ENCODE peak calls at places on chromosomes 12 and 14, in nine cellular contexts. One of them, this sample, is unnamed. For H3K9me3, the result is how much of the 10 kb centered on the place peaks cover.

GRCh38 chr12:56387152-56387551 is 24.5 kb upstream of the APOF start:
- DNase-seq in K562: no peak
- DNase-seq in body of pancreas: no peak
- DNase-seq in IMR-90: peak
- DNase-seq in hepatocyte: no peak
- DNase-seq in PC-9: no peak
- DNase-seq in mammary epithelial cell: no peak
- DNase-seq in CD8-positive, alpha-beta memory T cell: no peak
- DNase-seq in cardiac muscle cell: peak
- DNase-seq in this sample: no peak

GRCh38 chr12:118432812-118433540 is 56.6 kb downstream of the SUDS3 start:
- DNase-seq in K562: no peak
- DNase-seq in body of pancreas: no peak
- DNase-seq in IMR-90: peak
- DNase-seq in hepatocyte: peak
- DNase-seq in PC-9: no peak
- DNase-seq in mammary epithelial cell: no peak
- DNase-seq in CD8-positive, alpha-beta memory T cell: no peak
- DNase-seq in cardiac muscle cell: no peak
- DNase-seq in this sample: no peak

GRCh38 chr14:76904100-76904739 is 78.0 kb downstream of the LRRC74A start:
- DNase-seq in K562: no peak
- DNase-seq in body of pancreas: peak
- DNase-seq in IMR-90: peak
- DNase-seq in hepatocyte: peak
- DNase-seq in PC-9: peak
- DNase-seq in mammary epithelial cell: peak
- DNase-seq in CD8-positive, alpha-beta memory T cell: no peak
- DNase-seq in cardiac muscle cell: peak
- DNase-seq in this sample: no peak

GRCh38 chr14:22412936-22413411 is 176.1 kb downstream of the DAD1 start:
- DNase-seq in K562: no peak
- DNase-seq in body of pancreas: no peak
- DNase-seq in IMR-90: no peak
- DNase-seq in hepatocyte: no peak
- DNase-seq in PC-9: no peak
- DNase-seq in mammary epithelial cell: no peak
- DNase-seq in CD8-positive, alpha-beta memory T cell: no peak
- DNase-seq in cardiac muscle cell: peak
- DNase-seq in this sample: no peak

GRCh38 chr12:95349291-95349690 is 124.7 kb upstream of the METAP2 start:
- DNase-seq in K562: no peak
- DNase-seq in body of pancreas: no peak
- DNase-seq in IMR-90: no peak
- DNase-seq in hepatocyte: no peak
- DNase-seq in PC-9: no peak
- DNase-seq in mammary epithelial cell: no peak
- DNase-seq in CD8-positive, alpha-beta memory T cell: no peak
- DNase-seq in cardiac muscle cell: no peak
- DNase-seq in this sample: no peak

GRCh38 chr12:3128498-3129293 is 51.5 kb downstream of the TSPAN9 start:
- DNase-seq in K562: no peak
- DNase-seq in body of pancreas: no peak
- DNase-seq in IMR-90: no peak
- DNase-seq in hepatocyte: no peak
- DNase-seq in PC-9: no peak
- DNase-seq in mammary epithelial cell: no peak
- DNase-seq in CD8-positive, alpha-beta memory T cell: no peak
- DNase-seq in cardiac muscle cell: no peak
- DNase-seq in this sample: no peak

GRCh38 chr12:95118788-95119179 is 45.4 kb upstream of the NR2C1 start:
- DNase-seq in K562: no peak
- DNase-seq in body of pancreas: no peak
- DNase-seq in IMR-90: peak
- DNase-seq in hepatocyte: no peak
- DNase-seq in PC-9: no peak
- DNase-seq in mammary epithelial cell: no peak
- DNase-seq in CD8-positive, alpha-beta memory T cell: no peak
- DNase-seq in cardiac muscle cell: no peak
- DNase-seq in this sample: no peak

GRCh38 chr12:6958609-6959375 is 7.6 kb downstream of the PTPN6 start:
- DNase-seq in K562: no peak
- DNase-seq in body of pancreas: no peak
- DNase-seq in IMR-90: no peak
- DNase-seq in hepatocyte: no peak
- DNase-seq in PC-9: no peak
- DNase-seq in mammary epithelial cell: no peak
- DNase-seq in CD8-positive, alpha-beta memory T cell: peak
- DNase-seq in cardiac muscle cell: no peak
- DNase-seq in this sample: peak

GRCh38 chr14:67461341-67461985 is 27.1 kb downstream of the TMEM229B start:
- DNase-seq in K562: no peak
- DNase-seq in body of pancreas: peak
- DNase-seq in IMR-90: peak
- DNase-seq in hepatocyte: no peak
- DNase-seq in PC-9: peak
- DNase-seq in mammary epithelial cell: peak
- DNase-seq in CD8-positive, alpha-beta memory T cell: no peak
- DNase-seq in cardiac muscle cell: peak
- DNase-seq in this sample: no peak

GRCh38 chr12:2298556-2299195 is 245.9 kb downstream of the CACNA1C start:
- DNase-seq in K562: no peak
- DNase-seq in body of pancreas: no peak
- DNase-seq in IMR-90: no peak
- DNase-seq in hepatocyte: no peak
- DNase-seq in PC-9: no peak
- DNase-seq in mammary epithelial cell: no peak
- DNase-seq in CD8-positive, alpha-beta memory T cell: no peak
- DNase-seq in cardiac muscle cell: no peak
- DNase-seq in this sample: no peak

GRCh38 chr12:5003025-5003666 is 40.5 kb upstream of the KCNA5 start:
- DNase-seq in K562: peak
- DNase-seq in body of pancreas: peak
- DNase-seq in IMR-90: peak
- DNase-seq in hepatocyte: peak
- DNase-seq in PC-9: peak
- DNase-seq in mammary epithelial cell: peak
- DNase-seq in CD8-positive, alpha-beta memory T cell: peak
- DNase-seq in cardiac muscle cell: peak
- DNase-seq in this sample: no peak

GRCh38 chr12:113403435-113404415 is at the start of gene SDS:
- DNase-seq in K562: peak
- DNase-seq in body of pancreas: peak
- DNase-seq in IMR-90: peak
- DNase-seq in hepatocyte: peak
- DNase-seq in PC-9: no peak
- DNase-seq in mammary epithelial cell: no peak
- DNase-seq in CD8-positive, alpha-beta memory T cell: no peak
- DNase-seq in cardiac muscle cell: peak
- DNase-seq in this sample: no peak

GRCh38 chr12:106303202-106303820 is 778 bp downstream of the TCP11L2 start:
- DNase-seq in K562: peak
- DNase-seq in body of pancreas: peak
- DNase-seq in IMR-90: peak
- DNase-seq in hepatocyte: peak
- DNase-seq in PC-9: peak
- DNase-seq in mammary epithelial cell: peak
- DNase-seq in CD8-positive, alpha-beta memory T cell: peak
- DNase-seq in cardiac muscle cell: peak
- DNase-seq in this sample: peak

GRCh38 chr14:52078093-52078492 is 9.2 kb upstream of the NID2 start:
- DNase-seq in K562: no peak
- DNase-seq in body of pancreas: no peak
- DNase-seq in IMR-90: peak
- DNase-seq in hepatocyte: no peak
- DNase-seq in PC-9: peak
- DNase-seq in mammary epithelial cell: peak
- DNase-seq in CD8-positive, alpha-beta memory T cell: no peak
- DNase-seq in cardiac muscle cell: peak
- DNase-seq in this sample: no peak

GRCh38 chr12:110765144-110765543 is 22.5 kb upstream of the PPP1CC start:
- DNase-seq in K562: no peak
- DNase-seq in body of pancreas: no peak
- DNase-seq in IMR-90: no peak
- DNase-seq in hepatocyte: no peak
- DNase-seq in PC-9: no peak
- DNase-seq in mammary epithelial cell: no peak
- DNase-seq in CD8-positive, alpha-beta memory T cell: no peak
- DNase-seq in cardiac muscle cell: no peak
- DNase-seq in this sample: no peak

GRCh38 chr14:105173901-105174894 is 5.6 kb upstream of the JAG2 start:
- DNase-seq in K562: no peak
- DNase-seq in body of pancreas: no peak
- DNase-seq in IMR-90: no peak
- DNase-seq in hepatocyte: no peak
- DNase-seq in PC-9: no peak
- DNase-seq in mammary epithelial cell: no peak
- DNase-seq in CD8-positive, alpha-beta memory T cell: peak
- DNase-seq in cardiac muscle cell: no peak
- DNase-seq in this sample: peak

DNA sequence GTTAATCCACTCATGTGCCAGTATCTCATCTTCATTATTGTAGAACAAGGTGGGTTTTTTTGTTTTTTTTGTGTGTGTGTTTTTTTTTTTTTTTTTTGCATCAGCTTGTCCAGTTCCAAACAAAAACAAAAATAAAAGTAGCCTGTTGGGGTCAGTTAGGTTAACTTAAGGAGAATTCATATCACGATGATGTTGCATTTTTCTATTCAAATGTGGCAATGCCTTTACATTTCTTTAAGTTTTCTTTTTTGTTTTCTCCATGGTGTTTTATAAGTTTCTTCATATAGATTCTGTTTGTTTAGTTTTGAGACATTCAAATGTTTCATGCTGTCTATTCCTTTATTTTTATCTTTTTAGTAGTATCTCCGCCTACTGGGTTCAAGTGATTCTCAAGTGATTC is 16.2 kb upstream of the CATSPERB start:
- DNase-seq in K562: no peak
- DNase-seq in body of pancreas: no peak
- DNase-seq in IMR-90: no peak
- DNase-seq in hepatocyte: no peak
- DNase-seq in PC-9: no peak
- DNase-seq in mammary epithelial cell: no peak
- DNase-seq in CD8-positive, alpha-beta memory T cell: no peak
- DNase-seq in cardiac muscle cell: no peak
- DNase-seq in this sample: no peak
- H3K9me3 ChIP-seq in K562: under half
- H3K9me3 ChIP-seq in body of pancreas: under half
- H3K9me3 ChIP-seq in IMR-90: under half
- H3K9me3 ChIP-seq in hepatocyte: under half
- H3K9me3 ChIP-seq in PC-9: under half
- H3K9me3 ChIP-seq in mammary epithelial cell: under half
- H3K9me3 ChIP-seq in CD8-positive, alpha-beta memory T cell: under half
- H3K9me3 ChIP-seq in cardiac muscle cell: under half
- H3K9me3 ChIP-seq in this sample: under half

DNA sequence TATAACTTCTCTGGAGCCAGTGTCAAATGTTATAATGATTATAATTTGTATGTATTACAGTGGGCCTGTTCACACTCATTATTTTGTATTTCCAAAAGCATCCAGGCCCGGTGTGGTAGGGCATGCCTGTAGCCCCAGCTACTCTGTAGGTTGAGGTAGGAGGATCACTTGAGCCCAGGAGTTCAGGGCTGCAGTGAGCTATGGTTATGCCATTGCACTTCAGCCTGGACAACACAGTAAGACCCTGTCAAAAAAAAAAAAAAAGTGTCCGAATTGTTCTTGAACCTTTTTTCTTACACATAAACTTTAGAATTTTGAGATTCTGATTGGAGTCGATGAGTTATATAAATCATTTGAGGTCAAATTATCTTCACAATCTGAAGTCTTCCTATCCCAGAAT is 1.0 kb downstream of the ZNF84 start:
- DNase-seq in K562: no peak
- DNase-seq in body of pancreas: no peak
- DNase-seq in IMR-90: no peak
- DNase-seq in hepatocyte: no peak
- DNase-seq in PC-9: no peak
- DNase-seq in mammary epithelial cell: no peak
- DNase-seq in CD8-positive, alpha-beta memory T cell: no peak
- DNase-seq in cardiac muscle cell: no peak
- DNase-seq in this sample: no peak
- H3K9me3 ChIP-seq in K562: under half
- H3K9me3 ChIP-seq in body of pancreas: under half
- H3K9me3 ChIP-seq in IMR-90: under half
- H3K9me3 ChIP-seq in hepatocyte: under half
- H3K9me3 ChIP-seq in PC-9: half or more
- H3K9me3 ChIP-seq in mammary epithelial cell: under half
- H3K9me3 ChIP-seq in CD8-positive, alpha-beta memory T cell: under half
- H3K9me3 ChIP-seq in cardiac muscle cell: under half
- H3K9me3 ChIP-seq in this sample: under half

GRCh38 chr12:13373131-13373530 is 176.6 kb downstream of the EMP1 start:
- DNase-seq in K562: no peak
- DNase-seq in body of pancreas: no peak
- DNase-seq in IMR-90: no peak
- DNase-seq in hepatocyte: no peak
- DNase-seq in PC-9: no peak
- DNase-seq in mammary epithelial cell: no peak
- DNase-seq in CD8-positive, alpha-beta memory T cell: no peak
- DNase-seq in cardiac muscle cell: no peak
- DNase-seq in this sample: no peak
- H3K9me3 ChIP-seq in K562: under half
- H3K9me3 ChIP-seq in body of pancreas: under half
- H3K9me3 ChIP-seq in IMR-90: under half
- H3K9me3 ChIP-seq in hepatocyte: under half
- H3K9me3 ChIP-seq in PC-9: under half
- H3K9me3 ChIP-seq in mammary epithelial cell: under half
- H3K9me3 ChIP-seq in CD8-positive, alpha-beta memory T cell: under half
- H3K9me3 ChIP-seq in cardiac muscle cell: under half
- H3K9me3 ChIP-seq in this sample: under half

GRCh38 chr12:34401659-34402227 is 379.4 kb downstream of the ALG10 start:
- DNase-seq in K562: peak
- DNase-seq in body of pancreas: peak
- DNase-seq in IMR-90: no peak
- DNase-seq in hepatocyte: peak
- DNase-seq in PC-9: peak
- DNase-seq in mammary epithelial cell: no peak
- DNase-seq in CD8-positive, alpha-beta memory T cell: no peak
- DNase-seq in cardiac muscle cell: no peak
- DNase-seq in this sample: peak

GRCh38 chr12:34402228-34402898 is 380.1 kb downstream of the ALG10 start:
- DNase-seq in K562: peak
- DNase-seq in body of pancreas: peak
- DNase-seq in IMR-90: no peak
- DNase-seq in hepatocyte: peak
- DNase-seq in PC-9: peak
- DNase-seq in mammary epithelial cell: no peak
- DNase-seq in CD8-positive, alpha-beta memory T cell: peak
- DNase-seq in cardiac muscle cell: no peak
- DNase-seq in this sample: peak

GRCh38 chr12:34404377-34405285 is 382.3 kb downstream of the ALG10 start:
- DNase-seq in K562: no peak
- DNase-seq in body of pancreas: peak
- DNase-seq in IMR-90: no peak
- DNase-seq in hepatocyte: peak
- DNase-seq in PC-9: peak
- DNase-seq in mammary epithelial cell: no peak
- DNase-seq in CD8-positive, alpha-beta memory T cell: no peak
- DNase-seq in cardiac muscle cell: no peak
- DNase-seq in this sample: peak

GRCh38 chr12:34403706-34404376 is 381.5 kb downstream of the ALG10 start:
- DNase-seq in K562: no peak
- DNase-seq in body of pancreas: peak
- DNase-seq in IMR-90: no peak
- DNase-seq in hepatocyte: peak
- DNase-seq in PC-9: no peak
- DNase-seq in mammary epithelial cell: no peak
- DNase-seq in CD8-positive, alpha-beta memory T cell: no peak
- DNase-seq in cardiac muscle cell: no peak
- DNase-seq in this sample: peak

GRCh38 chr12:34402899-34403705 is 380.8 kb downstream of the ALG10 start:
- DNase-seq in K562: peak
- DNase-seq in body of pancreas: peak
- DNase-seq in IMR-90: no peak
- DNase-seq in hepatocyte: no peak
- DNase-seq in PC-9: no peak
- DNase-seq in mammary epithelial cell: no peak
- DNase-seq in CD8-positive, alpha-beta memory T cell: peak
- DNase-seq in cardiac muscle cell: no peak
- DNase-seq in this sample: peak
- H3K9me3 ChIP-seq in K562: under half
- H3K9me3 ChIP-seq in body of pancreas: under half
- H3K9me3 ChIP-seq in IMR-90: half or more
- H3K9me3 ChIP-seq in hepatocyte: under half
- H3K9me3 ChIP-seq in PC-9: under half
- H3K9me3 ChIP-seq in mammary epithelial cell: under half
- H3K9me3 ChIP-seq in CD8-positive, alpha-beta memory T cell: under half
- H3K9me3 ChIP-seq in cardiac muscle cell: under half
- H3K9me3 ChIP-seq in this sample: under half